ENCODE peak calls at places on chromosomes 13 and 19, in four cellular contexts. One of them, this sample, is unnamed.

GRCh38 chr19:10471909-10472308 is 31.2 kb downstream of the KEAP1 start:
- DNase-seq in CD8-positive, alpha-beta T cell: no peak
- DNase-seq in stimulated activated CD8-positive, alpha-beta memory T cell treated with anti-CD3 and anti-CD28 coated beads, Interleukin-12 subunit alpha, Interleukin-12 subunit beta, amount 100 ng/mL, for 4 hours: no peak
- DNase-seq in psoas muscle: no peak
- DNase-seq in this sample: no peak

GRCh38 chr13:43397110-43397509 is 373.7 kb downstream of the DNAJC15 start:
- DNase-seq in stimulated activated CD8-positive, alpha-beta memory T cell treated with anti-CD3 and anti-CD28 coated beads, Interleukin-12 subunit alpha, Interleukin-12 subunit beta, amount 100 ng/mL, for 4 hours: no peak
- DNase-seq in CD8-positive, alpha-beta T cell: no peak
- DNase-seq in psoas muscle: no peak
- DNase-seq in this sample: no peak

GRCh38 chr19:29815231-29815630 is 3.4 kb downstream of the CCNE1 start:
- DNase-seq in CD8-positive, alpha-beta T cell: no peak
- DNase-seq in stimulated activated CD8-positive, alpha-beta memory T cell treated with anti-CD3 and anti-CD28 coated beads, Interleukin-12 subunit alpha, Interleukin-12 subunit beta, amount 100 ng/mL, for 4 hours: no peak
- DNase-seq in psoas muscle: peak; percentile 4
- DNase-seq in this sample: no peak

GRCh38 chr19:41426952-41427646 is at the start of gene B3GNT8:
- DNase-seq in stimulated activated CD8-positive, alpha-beta memory T cell treated with anti-CD3 and anti-CD28 coated beads, Interleukin-12 subunit alpha, Interleukin-12 subunit beta, amount 100 ng/mL, for 4 hours: peak; percentile 17
- DNase-seq in CD8-positive, alpha-beta T cell: no peak
- DNase-seq in psoas muscle: peak; percentile 87
- DNase-seq in this sample: peak; percentile 62

GRCh38 chr19:7669641-7670040 is 792 bp downstream of the RETN start:
- DNase-seq in CD8-positive, alpha-beta T cell: no peak
- DNase-seq in stimulated activated CD8-positive, alpha-beta memory T cell treated with anti-CD3 and anti-CD28 coated beads, Interleukin-12 subunit alpha, Interleukin-12 subunit beta, amount 100 ng/mL, for 4 hours: no peak
- DNase-seq in psoas muscle: no peak
- DNase-seq in this sample: no peak

GRCh38 chr19:50890422-50891252 is 17.4 kb downstream of the KLK2 start:
- DNase-seq in CD8-positive, alpha-beta T cell: no peak
- DNase-seq in psoas muscle: no peak
- DNase-seq in stimulated activated CD8-positive, alpha-beta memory T cell treated with anti-CD3 and anti-CD28 coated beads, Interleukin-12 subunit alpha, Interleukin-12 subunit beta, amount 100 ng/mL, for 4 hours: no peak
- DNase-seq in this sample: no peak

GRCh38 chr13:67139551-67139950 is 90.6 kb downstream of the PCDH9 start:
- DNase-seq in stimulated activated CD8-positive, alpha-beta memory T cell treated with anti-CD3 and anti-CD28 coated beads, Interleukin-12 subunit alpha, Interleukin-12 subunit beta, amount 100 ng/mL, for 4 hours: no peak
- DNase-seq in psoas muscle: no peak
- DNase-seq in CD8-positive, alpha-beta T cell: no peak
- DNase-seq in this sample: no peak

GRCh38 chr13:52638929-52639328 is 3.3 kb upstream of the HNRNPA1L2 start:
- DNase-seq in stimulated activated CD8-positive, alpha-beta memory T cell treated with anti-CD3 and anti-CD28 coated beads, Interleukin-12 subunit alpha, Interleukin-12 subunit beta, amount 100 ng/mL, for 4 hours: no peak
- DNase-seq in CD8-positive, alpha-beta T cell: no peak
- DNase-seq in psoas muscle: no peak
- DNase-seq in this sample: no peak

GRCh38 chr19:18069383-18069782 is 17.4 kb downstream of the IL12RB1 start:
- DNase-seq in psoas muscle: no peak
- DNase-seq in CD8-positive, alpha-beta T cell: no peak
- DNase-seq in stimulated activated CD8-positive, alpha-beta memory T cell treated with anti-CD3 and anti-CD28 coated beads, Interleukin-12 subunit alpha, Interleukin-12 subunit beta, amount 100 ng/mL, for 4 hours: no peak
- DNase-seq in this sample: no peak

GRCh38 chr13:111278711-111279110 is 41.7 kb upstream of the TEX29 start:
- DNase-seq in CD8-positive, alpha-beta T cell: no peak
- DNase-seq in stimulated activated CD8-positive, alpha-beta memory T cell treated with anti-CD3 and anti-CD28 coated beads, Interleukin-12 subunit alpha, Interleukin-12 subunit beta, amount 100 ng/mL, for 4 hours: no peak
- DNase-seq in psoas muscle: no peak
- DNase-seq in this sample: no peak

GRCh38 chr13:33789757-33790156 is 28.2 kb upstream of the RFC3 start:
- DNase-seq in stimulated activated CD8-positive, alpha-beta memory T cell treated with anti-CD3 and anti-CD28 coated beads, Interleukin-12 subunit alpha, Interleukin-12 subunit beta, amount 100 ng/mL, for 4 hours: no peak
- DNase-seq in CD8-positive, alpha-beta T cell: no peak
- DNase-seq in psoas muscle: no peak
- DNase-seq in this sample: no peak

GRCh38 chr19:1057185-1057857 is 9.6 kb upstream of the ARHGAP45 start:
- DNase-seq in stimulated activated CD8-positive, alpha-beta memory T cell treated with anti-CD3 and anti-CD28 coated beads, Interleukin-12 subunit alpha, Interleukin-12 subunit beta, amount 100 ng/mL, for 4 hours: no peak
- DNase-seq in CD8-positive, alpha-beta T cell: no peak
- DNase-seq in psoas muscle: no peak
- DNase-seq in this sample: no peak

GRCh38 chr13:77696006-77696862 is 1.3 kb upstream of the SLAIN1 start:
- DNase-seq in stimulated activated CD8-positive, alpha-beta memory T cell treated with anti-CD3 and anti-CD28 coated beads, Interleukin-12 subunit alpha, Interleukin-12 subunit beta, amount 100 ng/mL, for 4 hours: no peak
- DNase-seq in CD8-positive, alpha-beta T cell: no peak
- DNase-seq in psoas muscle: no peak
- DNase-seq in this sample: no peak

GRCh38 chr13:93775507-93776108 is 549.0 kb downstream of the GPC6 start:
- DNase-seq in CD8-positive, alpha-beta T cell: no peak
- DNase-seq in stimulated activated CD8-positive, alpha-beta memory T cell treated with anti-CD3 and anti-CD28 coated beads, Interleukin-12 subunit alpha, Interleukin-12 subunit beta, amount 100 ng/mL, for 4 hours: no peak
- DNase-seq in psoas muscle: no peak
- DNase-seq in this sample: no peak

GRCh38 chr13:91078093-91078679 is 269.3 kb upstream of the MIR17HG start:
- DNase-seq in stimulated activated CD8-positive, alpha-beta memory T cell treated with anti-CD3 and anti-CD28 coated beads, Interleukin-12 subunit alpha, Interleukin-12 subunit beta, amount 100 ng/mL, for 4 hours: no peak
- DNase-seq in psoas muscle: no peak
- DNase-seq in CD8-positive, alpha-beta T cell: no peak
- DNase-seq in this sample: no peak

GRCh38 chr13:71149498-71150363 is 717.3 kb downstream of the DACH1 start:
- DNase-seq in psoas muscle: no peak
- DNase-seq in stimulated activated CD8-positive, alpha-beta memory T cell treated with anti-CD3 and anti-CD28 coated beads, Interleukin-12 subunit alpha, Interleukin-12 subunit beta, amount 100 ng/mL, for 4 hours: no peak
- DNase-seq in CD8-positive, alpha-beta T cell: no peak
- DNase-seq in this sample: peak; percentile 73

GRCh38 chr13:63304497-63304896 is 1888.8 kb upstream of the PCDH20 start:
- DNase-seq in stimulated activated CD8-positive, alpha-beta memory T cell treated with anti-CD3 and anti-CD28 coated beads, Interleukin-12 subunit alpha, Interleukin-12 subunit beta, amount 100 ng/mL, for 4 hours: no peak
- DNase-seq in CD8-positive, alpha-beta T cell: no peak
- DNase-seq in psoas muscle: no peak
- DNase-seq in this sample: no peak

GRCh38 chr13:25886438-25887214 is 165.2 kb downstream of the SHISA2 start:
- DNase-seq in stimulated activated CD8-positive, alpha-beta memory T cell treated with anti-CD3 and anti-CD28 coated beads, Interleukin-12 subunit alpha, Interleukin-12 subunit beta, amount 100 ng/mL, for 4 hours: no peak
- DNase-seq in psoas muscle: no peak
- DNase-seq in CD8-positive, alpha-beta T cell: no peak
- DNase-seq in this sample: no peak

GRCh38 chr19:718251-719024 is 9.7 kb downstream of the PALM start:
- DNase-seq in stimulated activated CD8-positive, alpha-beta memory T cell treated with anti-CD3 and anti-CD28 coated beads, Interleukin-12 subunit alpha, Interleukin-12 subunit beta, amount 100 ng/mL, for 4 hours: no peak
- DNase-seq in CD8-positive, alpha-beta T cell: no peak
- DNase-seq in psoas muscle: no peak
- DNase-seq in this sample: no peak

GRCh38 chr19:8615813-8616596 is 5.5 kb upstream of the ADAMTS10 start:
- DNase-seq in CD8-positive, alpha-beta T cell: no peak
- DNase-seq in psoas muscle: peak; percentile 59
- DNase-seq in stimulated activated CD8-positive, alpha-beta memory T cell treated with anti-CD3 and anti-CD28 coated beads, Interleukin-12 subunit alpha, Interleukin-12 subunit beta, amount 100 ng/mL, for 4 hours: no peak
- DNase-seq in this sample: peak; percentile 60

GRCh38 chr13:22735381-22735995 is 445.3 kb upstream of the SGCG start:
- DNase-seq in CD8-positive, alpha-beta T cell: no peak
- DNase-seq in stimulated activated CD8-positive, alpha-beta memory T cell treated with anti-CD3 and anti-CD28 coated beads, Interleukin-12 subunit alpha, Interleukin-12 subunit beta, amount 100 ng/mL, for 4 hours: no peak
- DNase-seq in psoas muscle: no peak
- DNase-seq in this sample: no peak

GRCh38 chr13:25468330-25469178 is 96.8 kb downstream of the ATP8A2 start:
- DNase-seq in stimulated activated CD8-positive, alpha-beta memory T cell treated with anti-CD3 and anti-CD28 coated beads, Interleukin-12 subunit alpha, Interleukin-12 subunit beta, amount 100 ng/mL, for 4 hours: no peak
- DNase-seq in psoas muscle: no peak
- DNase-seq in CD8-positive, alpha-beta T cell: no peak
- DNase-seq in this sample: peak; percentile 5

This sample was measured in body of pancreas.